ENCODE peak calls at places on chromosomes 1 and 21, in eight cellular contexts. One of them, this sample, is unnamed.

GRCh38 chr1:25905680-25906643 is at the start of gene STMN1:
- DNase-seq in astrocyte of the cerebellum: peak
- DNase-seq in fibroblast of the aortic adventitia: peak
- DNase-seq in Calu3: peak
- DNase-seq in NCI-H1105 treated with DMSO at 0.1 percent for 48 hours: peak
- DNase-seq in fibroblast of mammary gland: peak
- DNase-seq in activated T-helper 9 cell treated with anti-CD3 and anti-CD28 coated beads, Interleukin-2, amount 50 U/mL, for 16 hours: peak
- DNase-seq in astrocyte of the spinal cord: peak
- DNase-seq in this sample: peak

GRCh38 chr1:203459671-203460201 is 15.9 kb upstream of the PRELP start:
- DNase-seq in astrocyte of the cerebellum: no peak
- DNase-seq in fibroblast of the aortic adventitia: no peak
- DNase-seq in Calu3: no peak
- DNase-seq in NCI-H1105 treated with DMSO at 0.1 percent for 48 hours: no peak
- DNase-seq in fibroblast of mammary gland: no peak
- DNase-seq in activated T-helper 9 cell treated with anti-CD3 and anti-CD28 coated beads, Interleukin-2, amount 50 U/mL, for 16 hours: no peak
- DNase-seq in astrocyte of the spinal cord: no peak
- DNase-seq in this sample: no peak

GRCh38 chr21:38178653-38179503 is 77.9 kb upstream of the KCNJ15 start:
- DNase-seq in astrocyte of the cerebellum: no peak
- DNase-seq in fibroblast of the aortic adventitia: no peak
- DNase-seq in Calu3: no peak
- DNase-seq in NCI-H1105 treated with DMSO at 0.1 percent for 48 hours: no peak
- DNase-seq in fibroblast of mammary gland: no peak
- DNase-seq in activated T-helper 9 cell treated with anti-CD3 and anti-CD28 coated beads, Interleukin-2, amount 50 U/mL, for 16 hours: no peak
- DNase-seq in astrocyte of the spinal cord: no peak
- DNase-seq in this sample: peak

GRCh38 chr1:167630568-167631385 is 745 bp downstream of the RCSD1 start:
- DNase-seq in astrocyte of the cerebellum: no peak
- DNase-seq in fibroblast of the aortic adventitia: no peak
- DNase-seq in Calu3: no peak
- DNase-seq in NCI-H1105 treated with DMSO at 0.1 percent for 48 hours: no peak
- DNase-seq in fibroblast of mammary gland: no peak
- DNase-seq in activated T-helper 9 cell treated with anti-CD3 and anti-CD28 coated beads, Interleukin-2, amount 50 U/mL, for 16 hours: no peak
- DNase-seq in astrocyte of the spinal cord: no peak
- DNase-seq in this sample: peak

GRCh38 chr1:65505547-65506325 is 85.3 kb downstream of the LEPR start:
- DNase-seq in astrocyte of the cerebellum: no peak
- DNase-seq in fibroblast of the aortic adventitia: peak
- DNase-seq in Calu3: no peak
- DNase-seq in NCI-H1105 treated with DMSO at 0.1 percent for 48 hours: no peak
- DNase-seq in fibroblast of mammary gland: peak
- DNase-seq in activated T-helper 9 cell treated with anti-CD3 and anti-CD28 coated beads, Interleukin-2, amount 50 U/mL, for 16 hours: no peak
- DNase-seq in astrocyte of the spinal cord: no peak
- DNase-seq in this sample: peak

GRCh38 chr1:12528021-12528852 is 89.8 kb downstream of the DHRS3 start:
- DNase-seq in astrocyte of the cerebellum: no peak
- DNase-seq in fibroblast of the aortic adventitia: peak
- DNase-seq in Calu3: peak
- DNase-seq in NCI-H1105 treated with DMSO at 0.1 percent for 48 hours: no peak
- DNase-seq in fibroblast of mammary gland: peak
- DNase-seq in activated T-helper 9 cell treated with anti-CD3 and anti-CD28 coated beads, Interleukin-2, amount 50 U/mL, for 16 hours: no peak
- DNase-seq in astrocyte of the spinal cord: peak
- DNase-seq in this sample: peak

GRCh38 chr1:20325844-20326323 is 35.2 kb downstream of the VWA5B1 start:
- DNase-seq in astrocyte of the cerebellum: no peak
- DNase-seq in fibroblast of the aortic adventitia: peak
- DNase-seq in Calu3: no peak
- DNase-seq in NCI-H1105 treated with DMSO at 0.1 percent for 48 hours: peak
- DNase-seq in fibroblast of mammary gland: peak
- DNase-seq in activated T-helper 9 cell treated with anti-CD3 and anti-CD28 coated beads, Interleukin-2, amount 50 U/mL, for 16 hours: no peak
- DNase-seq in astrocyte of the spinal cord: no peak
- DNase-seq in this sample: peak

GRCh38 chr1:205596876-205597275 is 34.9 kb downstream of the ELK4 start:
- DNase-seq in astrocyte of the cerebellum: no peak
- DNase-seq in fibroblast of the aortic adventitia: no peak
- DNase-seq in Calu3: no peak
- DNase-seq in NCI-H1105 treated with DMSO at 0.1 percent for 48 hours: no peak
- DNase-seq in fibroblast of mammary gland: no peak
- DNase-seq in activated T-helper 9 cell treated with anti-CD3 and anti-CD28 coated beads, Interleukin-2, amount 50 U/mL, for 16 hours: no peak
- DNase-seq in astrocyte of the spinal cord: no peak
- DNase-seq in this sample: no peak

GRCh38 chr1:229514578-229515275 is 6.6 kb upstream of the NUP133 start:
- DNase-seq in astrocyte of the cerebellum: peak
- DNase-seq in fibroblast of the aortic adventitia: peak
- DNase-seq in Calu3: peak
- DNase-seq in NCI-H1105 treated with DMSO at 0.1 percent for 48 hours: peak
- DNase-seq in fibroblast of mammary gland: peak
- DNase-seq in activated T-helper 9 cell treated with anti-CD3 and anti-CD28 coated beads, Interleukin-2, amount 50 U/mL, for 16 hours: peak
- DNase-seq in astrocyte of the spinal cord: peak
- DNase-seq in this sample: peak

This sample was measured in myocyte.